ENCODE peak calls at places on chromosome 18, in ten cellular contexts. P is psoas muscle, Q is right atrium auricular region, O is dorsolateral prefrontal cortex, L is left lung, G is AG04450, C is mammary epithelial cell, Y is GM12878, A is brain microvascular endothelial cell, S is A549. E is an unnamed sample.

GRCh38 chr18:23183356-23184150 is 48.3 kb downstream of the CABLES1 start:
- DNase-seq in S (no peak), L (no peak), C (no peak), Q (no peak), A (peak; percentile 60), G (peak; percentile 63), Y (no peak), O (no peak), P (no peak), E (no peak)

GRCh38 chr18:50654658-50655550 is 95.0 kb downstream of the MAPK4 start:
- DNase-seq in C (no peak), G (no peak), A (no peak), O (peak; percentile 54), Y (no peak), P (no peak), S (no peak), Q (no peak), L (no peak), E (no peak)

GRCh38 chr18:58714821-58715220 is 43.6 kb downstream of the MALT1 start:
- DNase-seq in O (no peak), A (no peak), G (no peak), S (no peak), Q (no peak), Y (no peak), P (no peak), L (no peak), C (no peak), E (no peak)

GRCh38 chr18:22179631-22180030 is 10.2 kb downstream of the GATA6 start:
- DNase-seq in L (no peak), S (no peak), O (no peak), C (no peak), G (no peak), Y (no peak), A (no peak), P (no peak), Q (no peak), E (no peak)

GRCh38 chr18:62942578-62942977 is 227.2 kb downstream of the PHLPP1 start:
- DNase-seq in S (no peak), O (no peak), Y (no peak), Q (no peak), A (no peak), P (no peak), C (peak; percentile 76), G (no peak), L (no peak), E (no peak)

GRCh38 chr18:24991661-24992060 is 360.3 kb downstream of the ZNF521 start:
- DNase-seq in L (no peak), P (no peak), G (no peak), C (no peak), O (no peak), Y (no peak), A (no peak), Q (no peak), S (no peak), E (no peak)

GRCh38 chr18:77366725-77367641 is 117.3 kb downstream of the GALR1 start:
- DNase-seq in O (peak; percentile 60), S (peak; percentile 5), Y (no peak), Q (no peak), P (no peak), C (no peak), A (peak; percentile 76), G (no peak), L (no peak), E (no peak)

GRCh38 chr18:63234839-63235238 is 84.7 kb downstream of the BCL2 start:
- DNase-seq in L (no peak), P (no peak), Y (no peak), G (no peak), O (no peak), A (no peak), Q (no peak), S (no peak), C (no peak), E (no peak)

GRCh38 chr18:62881509-62882016 is 166.2 kb downstream of the PHLPP1 start:
- DNase-seq in Q (peak; percentile 73), P (no peak), G (peak; percentile 72), O (no peak), Y (no peak), S (peak; percentile 25), C (peak; percentile 92), L (no peak), A (peak; percentile 93), E (no peak)

GRCh38 chr18:40380657-40381441 is 1574.2 kb upstream of the PIK3C3 start:
- DNase-seq in O (no peak), Q (no peak), P (no peak), A (no peak), L (no peak), G (no peak), Y (no peak), C (peak; percentile 40), S (no peak), E (no peak)

GRCh38 chr18:31684279-31685096 is at the start of gene B4GALT6:
- DNase-seq in A (peak; percentile 7), L (peak; percentile 37), S (peak; percentile 46), C (peak; percentile 48), Y (no peak), O (no peak), G (no peak), P (peak; percentile 48), Q (no peak), E (no peak)

GRCh38 chr18:13556497-13556896 is 169.9 kb downstream of the FAM210A start:
- DNase-seq in P (no peak), C (no peak), L (no peak), G (no peak), A (no peak), Q (no peak), S (no peak), Y (no peak), O (no peak), E (no peak)

GRCh38 chr18:78519394-78520062 is 460.1 kb upstream of the SALL3 start:
- DNase-seq in G (no peak), O (no peak), Y (no peak), A (no peak), S (no peak), L (no peak), P (no peak), C (no peak), Q (no peak), E (peak; percentile 26)

GRCh38 chr18:13500891-13501887 is 225.2 kb downstream of the FAM210A start:
- DNase-seq in C (peak; percentile 52), L (peak; percentile 59), P (peak; percentile 79), Y (no peak), S (no peak), O (peak; percentile 57), A (peak; percentile 33), Q (peak; percentile 83), G (no peak), E (no peak)

GRCh38 chr18:76394780-76395476 is 100.1 kb downstream of the ZNF516 start:
- DNase-seq in C (peak; percentile 85), Y (no peak), L (no peak), A (no peak), P (no peak), G (no peak), S (no peak), O (no peak), Q (no peak), E (no peak)

GRCh38 chr18:68893396-68893795 is 95.5 kb downstream of the CCDC102B start:
- DNase-seq in O (no peak), Q (no peak), Y (no peak), A (no peak), P (no peak), S (no peak), C (no peak), L (no peak), G (no peak), E (no peak)
- H3K27ac ChIP-seq in O (no peak overlapping the region), Q (no peak overlapping the region), Y (no peak overlapping the region), A (no peak overlapping the region), P (no peak overlapping the region), S (no peak overlapping the region), C (no peak overlapping the region), L (no peak overlapping the region), G (no peak overlapping the region), E (no peak overlapping the region)

GRCh38 chr18:7684357-7684756 is 117.2 kb downstream of the PTPRM start:
- DNase-seq in O (no peak), Y (no peak), A (no peak), C (no peak), Q (no peak), S (no peak), P (no peak), G (no peak), L (no peak), E (no peak)

GRCh38 chr18:7684966-7685365 is 117.8 kb downstream of the PTPRM start:
- DNase-seq in S (no peak), O (no peak), A (no peak), P (no peak), Y (no peak), L (no peak), Q (no peak), C (peak; percentile 65), G (no peak), E (no peak)

GRCh38 chr18:7691206-7691605 is 124.1 kb downstream of the PTPRM start:
- DNase-seq in A (no peak), Y (no peak), P (no peak), L (no peak), Q (no peak), O (no peak), G (no peak), C (no peak), S (no peak), E (no peak)

GRCh38 chr18:7683753-7684152 is 116.6 kb downstream of the PTPRM start:
- DNase-seq in C (no peak), A (no peak), Y (no peak), L (no peak), O (no peak), G (no peak), Q (no peak), S (no peak), P (no peak), E (no peak)

DNA sequence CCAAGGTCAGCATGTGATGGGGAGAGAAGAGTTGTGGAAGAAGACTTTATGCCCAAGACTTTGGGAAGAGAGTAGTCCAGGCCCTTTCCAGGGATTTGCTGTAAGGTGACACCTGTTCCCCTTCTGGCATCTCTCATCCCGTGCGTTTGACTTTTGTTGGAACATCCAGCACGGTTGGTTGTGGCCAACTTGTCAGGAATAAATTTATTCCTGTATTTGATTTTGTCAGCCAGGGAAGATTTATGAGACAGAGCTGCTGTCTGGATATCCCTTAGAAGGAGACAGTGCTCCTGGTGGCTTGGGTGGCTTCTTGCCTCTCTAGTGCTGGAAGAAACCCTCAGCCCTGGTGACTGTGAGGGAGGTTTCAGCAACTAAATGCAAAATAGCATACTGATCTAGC is 121.5 kb downstream of the PTPRM start:
- DNase-seq in Y (no peak), P (no peak), G (no peak), A (no peak), S (no peak), Q (no peak), L (no peak), O (no peak), C (no peak), E (no peak)
- TF ChIP-seq CTCF in Y (no peak), P (no peak), G (no peak), A (no peak), S (no peak), Q (no peak), L (no peak), O (no peak), C (no peak), E (no peak)

GRCh38 chr18:2967820-2968219 is 45.1 kb downstream of the LPIN2 start:
- DNase-seq in A (no peak), L (no peak), S (no peak), P (no peak), O (no peak), Y (no peak), G (no peak), C (no peak), Q (no peak), E (no peak)
- H3K4me3 ChIP-seq in A (no peak overlapping the region), L (no peak overlapping the region), S (no peak overlapping the region), P (no peak overlapping the region), O (no peak overlapping the region), Y (peak overlapping the region; percentile 13), G (no peak overlapping the region), C (no peak overlapping the region), Q (no peak overlapping the region), E (no peak overlapping the region)

GRCh38 chr18:79987566-79987965 is 797 bp downstream of the TXNL4A start:
- DNase-seq in A (no peak), S (no peak), Q (no peak), Y (no peak), P (no peak), O (no peak), C (peak; percentile 21), G (no peak), L (no peak), E (no peak)
- H3K27ac ChIP-seq in A (peak overlapping the region; percentile 80), S (peak overlapping the region; percentile 86), Q (peak overlapping the region; percentile 97), Y (peak overlapping the region; percentile 67), P (peak overlapping the region; percentile 100), O (no peak overlapping the region), C (peak overlapping the region; percentile 71), G (peak overlapping the region; percentile 69), L (peak overlapping the region; percentile 86), E (peak overlapping the region; percentile 96)

E was measured in coronary artery.